ENCODE peak calls at places on chromosomes 12 and 14, in nine cellular contexts. T is RWPE1, U is AG04450, D is fibroblast of mammary gland, C is Panc1, N is stomach, P is RWPE2, B is heart right ventricle, X is MCF 10A. I is an unnamed sample.
A peak's percentile ranks its signal among the peaks of the same experiment; 100 is the strongest.

GRCh38 chr12:61758661-61759060 is 501.5 kb upstream of the USP15 start:
- DNase-seq in U (no peak), D (peak; percentile 57), B (no peak), P (no peak), X (peak; percentile 5), T (no peak), C (no peak), N (no peak), I (no peak)

GRCh38 chr12:109052097-109052414 is 320 bp upstream of the USP30 start:
- DNase-seq in N (no peak), C (no peak), U (no peak), P (no peak), D (no peak), X (no peak), B (no peak), T (no peak), I (no peak)

GRCh38 chr14:68842298-68842697 is 49.4 kb upstream of the ZFP36L1 start:
- DNase-seq in C (no peak), D (no peak), N (no peak), X (no peak), P (no peak), B (no peak), U (no peak), T (no peak), I (no peak)

GRCh38 chr14:100340454-100340813 is 17.3 kb downstream of the SLC25A47 start:
- DNase-seq in D (no peak), B (no peak), N (no peak), U (no peak), P (peak; percentile 32), C (no peak), T (no peak), X (no peak), I (no peak)

GRCh38 chr14:104926619-104927431 is 2.1 kb downstream of the PLD4 start:
- DNase-seq in P (no peak), X (no peak), C (no peak), T (no peak), B (no peak), N (no peak), D (no peak), U (no peak), I (no peak)

GRCh38 chr12:26156201-26156871 is 31.5 kb upstream of the BHLHE41 start:
- DNase-seq in B (no peak), P (no peak), U (no peak), T (no peak), X (no peak), D (no peak), C (no peak), N (no peak), I (no peak)

GRCh38 chr12:128381537-128381936 is 114.6 kb downstream of the TMEM132C start:
- DNase-seq in U (no peak), B (no peak), D (no peak), T (no peak), C (no peak), X (no peak), P (no peak), N (no peak), I (peak; percentile 10)

GRCh38 chr12:100656806-100657205 is 83.3 kb downstream of the GAS2L3 start:
- DNase-seq in P (no peak), N (no peak), D (no peak), U (no peak), B (no peak), T (no peak), X (no peak), C (no peak), I (no peak)

GRCh38 chr14:65302571-65303184 is 109.9 kb upstream of the FUT8 start:
- DNase-seq in C (no peak), D (no peak), P (no peak), U (no peak), T (no peak), B (no peak), X (peak; percentile 16), N (peak; percentile 60), I (no peak)

GRCh38 chr12:115096673-115097349 is 412.8 kb upstream of the TBX3 start:
- DNase-seq in D (peak; percentile 84), U (peak; percentile 24), T (no peak), N (no peak), P (no peak), C (no peak), B (peak; percentile 17), X (no peak), I (no peak)

GRCh38 chr12:119178544-119179334 is at the start of gene HSPB8:
- DNase-seq in D (peak; percentile 88), T (peak; percentile 25), X (peak; percentile 70), N (peak; percentile 81), B (peak; percentile 95), C (peak; percentile 69), U (peak; percentile 88), P (no peak), I (peak; percentile 30)

GRCh38 chr12:69898236-69898635 is 73.2 kb downstream of the MYRFL start:
- DNase-seq in U (no peak), T (no peak), N (no peak), P (no peak), C (no peak), X (no peak), B (no peak), D (peak; percentile 68), I (no peak)

GRCh38 chr12:49636979-49637378 is 13.6 kb downstream of the PRPF40B start:
- DNase-seq in U (peak; percentile 39), B (peak; percentile 66), P (no peak), X (peak; percentile 59), N (peak; percentile 52), D (peak; percentile 76), C (no peak), T (no peak), I (peak; percentile 39)

GRCh38 chr14:102212845-102213244 is 73.1 kb downstream of the WDR20 start:
- DNase-seq in T (no peak), U (no peak), B (no peak), C (no peak), X (no peak), D (no peak), N (no peak), P (peak; percentile 57), I (no peak)

GRCh38 chr14:102213470-102213869 is 73.8 kb downstream of the WDR20 start:
- DNase-seq in T (no peak), D (no peak), C (no peak), B (no peak), U (no peak), N (no peak), X (no peak), P (peak; percentile 25), I (no peak)

GRCh38 chr14:102215071-102215470 is 75.4 kb downstream of the WDR20 start:
- DNase-seq in N (no peak), C (no peak), U (peak; percentile 33), D (peak; percentile 85), B (no peak), P (no peak), T (no peak), X (no peak), I (peak; percentile 20)

GRCh38 chr14:102215522-102216250 is 76.0 kb downstream of the WDR20 start:
- DNase-seq in N (no peak), B (no peak), D (peak; percentile 42), P (no peak), C (no peak), X (no peak), U (no peak), T (no peak), I (no peak)

GRCh38 chr14:102213984-102214658 is 74.4 kb downstream of the WDR20 start:
- DNase-seq in X (no peak), B (no peak), C (no peak), U (no peak), D (peak; percentile 31), T (no peak), P (no peak), N (no peak), I (no peak)
- TF ChIP-seq CTCF in X (no peak), B (no peak), C (no peak), U (peak; percentile 21), D (peak; percentile 35), T (no peak), P (peak; percentile 43), N (no peak), I (peak; percentile 50)

DNA sequence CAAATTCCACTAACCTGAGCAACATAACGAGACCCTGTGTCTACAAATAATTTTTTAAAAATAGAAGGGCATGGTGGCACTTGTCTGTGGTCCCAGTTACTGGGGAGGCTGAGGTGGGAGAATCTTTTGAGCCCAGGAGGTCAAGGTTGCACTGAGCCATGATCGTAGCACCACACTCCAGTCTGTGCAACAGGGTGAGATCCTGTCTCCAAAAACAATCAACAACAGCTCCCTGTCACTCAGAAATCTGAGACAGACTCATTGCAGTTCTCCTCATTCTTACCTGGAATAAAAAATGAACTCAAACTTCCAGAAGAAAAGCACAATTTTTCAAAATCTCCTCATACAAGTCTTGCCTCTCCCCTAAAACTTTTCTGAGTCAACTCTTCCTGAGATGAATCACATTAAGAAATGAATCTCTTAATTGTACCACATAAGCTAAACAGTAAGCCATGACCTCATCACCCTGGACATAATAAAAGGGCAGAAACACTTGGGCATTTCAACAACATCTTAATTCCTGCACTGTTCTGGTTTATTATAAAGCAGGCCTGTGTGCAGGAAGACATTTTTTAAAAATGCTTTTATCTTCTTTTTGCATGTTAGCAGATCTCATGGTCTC is 214.3 kb upstream of the CDKN3 start:
- DNase-seq in C (no peak), D (peak; percentile 82), P (no peak), U (no peak), T (peak; percentile 57), X (peak; percentile 62), N (no peak), B (no peak), I (no peak)
- TF ChIP-seq CTCF in C (no peak), D (no peak), P (no peak), U (no peak), T (no peak), X (no peak), N (no peak), B (no peak), I (no peak)

DNA sequence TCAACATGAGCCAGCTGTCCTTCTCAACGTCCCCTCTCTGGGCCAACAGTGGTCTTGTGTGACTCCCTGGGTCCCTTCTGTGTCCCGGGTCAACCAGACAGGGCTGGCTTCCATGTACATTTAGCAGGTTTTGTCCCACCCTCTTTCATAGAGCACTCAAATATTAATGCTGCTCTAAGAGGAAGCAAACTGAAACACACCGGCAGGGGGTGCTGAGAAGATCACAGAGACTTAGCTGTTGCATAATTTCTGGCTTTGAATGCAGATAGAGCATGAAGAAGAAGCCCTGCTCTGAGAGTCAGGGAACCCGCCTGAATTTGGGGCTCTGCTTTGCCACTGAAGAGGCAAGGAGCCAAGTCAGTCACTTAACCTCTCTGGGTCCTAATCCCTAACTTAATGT is 138.7 kb downstream of the ESRRB start:
- DNase-seq in U (no peak), N (no peak), B (no peak), P (no peak), X (peak; percentile 72), D (peak; percentile 9), C (no peak), T (no peak), I (no peak)
- TF ChIP-seq CTCF in U (peak; percentile 32), N (no peak), B (no peak), P (no peak), X (peak; percentile 58), D (no peak), C (peak; percentile 30), T (no peak), I (peak; percentile 25)

DNA sequence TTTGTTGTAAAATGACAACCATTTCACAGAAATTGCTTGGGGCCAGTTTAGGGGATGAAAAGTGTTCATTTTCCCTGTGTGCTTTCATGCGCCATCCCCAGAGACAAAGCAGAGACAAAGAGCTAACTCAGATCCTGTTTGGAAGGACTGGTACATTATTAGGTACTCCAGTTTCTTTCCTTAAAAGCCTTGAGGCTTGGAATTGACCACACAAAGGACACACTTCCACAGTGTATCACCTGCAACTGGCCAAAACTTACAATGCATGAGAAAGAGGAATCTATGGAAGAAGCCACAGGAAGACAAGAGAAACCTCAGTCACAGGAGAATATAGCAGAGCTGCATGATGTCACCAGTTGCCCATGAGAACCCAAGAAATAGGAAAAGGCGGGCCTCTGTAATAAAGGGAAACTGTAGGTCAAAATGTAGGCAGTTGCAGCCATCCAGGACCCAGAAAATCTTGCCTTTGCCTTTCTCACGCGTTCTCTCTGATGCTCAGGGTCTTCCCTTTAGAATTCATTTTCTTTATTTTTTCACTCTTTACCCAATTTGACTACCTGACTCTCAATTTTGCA is 339.0 kb downstream of the RMST start:
- DNase-seq in T (no peak), C (no peak), P (no peak), D (no peak), B (no peak), U (no peak), X (no peak), N (no peak), I (no peak)
- TF ChIP-seq CTCF in T (no peak), C (no peak), P (no peak), D (no peak), B (no peak), U (no peak), X (no peak), N (no peak), I (no peak)

I was measured in neural crest cell.